ENCODE peak calls at places on chromosomes 1 and 21, in ten cellular contexts. Q is stimulated activated CD8-positive, alpha-beta memory T cell treated with anti-CD3 and anti-CD28 coated beads, Interleukin-4, amount 100 ng/mL, for 24 hours; W is NCI-H2081; F is heart left ventricle; L is AG08396; P is PC-9; K is HAP-1; J is esophagus squamous epithelium; S is AG04449; Z is anterior cingulate cortex. H is an unnamed sample.

GRCh38 chr1:62407398-62408009 is 29.3 kb upstream of the USP1 start:
- DNase-seq in P (no peak), J (no peak), W (peak; percentile 36), L (peak; percentile 41), K (peak; percentile 54), Z (no peak), S (peak; percentile 12), F (no peak), Q (no peak), H (peak; percentile 48)

GRCh38 chr21:41507521-41508414 is at the start of gene TMPRSS2:
- DNase-seq in Q (no peak), J (no peak), S (no peak), K (no peak), Z (no peak), L (no peak), F (no peak), W (no peak), P (peak; percentile 55), H (no peak)

GRCh38 chr21:34771512-34772028 is 102.8 kb downstream of the CLIC6 start:
- DNase-seq in S (no peak), F (no peak), W (no peak), K (no peak), Z (no peak), L (no peak), Q (no peak), P (peak; percentile 82), J (no peak), H (no peak)

GRCh38 chr1:176866011-176866410 is 298.5 kb downstream of the ASTN1 start:
- DNase-seq in J (no peak), K (no peak), F (no peak), Q (no peak), P (no peak), S (no peak), Z (no peak), L (no peak), W (no peak), H (no peak)

GRCh38 chr1:99600782-99601181 is 45.1 kb upstream of the PALMD start:
- DNase-seq in J (no peak), P (no peak), Z (no peak), K (peak; percentile 11), S (no peak), F (no peak), Q (no peak), L (no peak), W (no peak), H (no peak)

GRCh38 chr21:16908087-16908486 is 604.8 kb upstream of the CXADR start:
- DNase-seq in J (no peak), F (no peak), K (no peak), P (peak; percentile 72), S (no peak), L (no peak), Q (no peak), W (no peak), Z (peak; percentile 7), H (peak; percentile 52)

GRCh38 chr21:15732290-15732995 is 2.7 kb downstream of the USP25 start:
- DNase-seq in Q (no peak), Z (no peak), W (peak; percentile 13), F (no peak), J (no peak), P (peak; percentile 72), K (peak; percentile 45), S (no peak), L (no peak), H (peak; percentile 28)

GRCh38 chr1:152630596-152630995 is 7.7 kb upstream of the LCE3A start:
- DNase-seq in J (no peak), Z (no peak), W (no peak), P (no peak), L (no peak), K (no peak), F (no peak), S (no peak), Q (no peak), H (no peak)

GRCh38 chr1:153669606-153670005 is 1.2 kb downstream of the ILF2 start:
- DNase-seq in K (no peak), Q (no peak), F (no peak), L (no peak), P (no peak), J (no peak), W (no peak), Z (no peak), S (no peak), H (no peak)

GRCh38 chr1:92822907-92823306 is 8.9 kb upstream of the RPL5 start:
- DNase-seq in J (no peak), S (no peak), P (peak; percentile 93), K (no peak), W (no peak), F (no peak), Z (no peak), Q (no peak), L (peak; percentile 50), H (no peak)

GRCh38 chr1:83692524-83693336 is 306.2 kb downstream of the TTLL7 start:
- DNase-seq in F (peak; percentile 5), Q (no peak), L (peak; percentile 9), S (no peak), K (peak; percentile 80), W (peak; percentile 69), P (peak; percentile 30), J (no peak), Z (peak; percentile 41), H (peak; percentile 27)

GRCh38 chr1:168410464-168410863 is 129.8 kb downstream of the TBX19 start:
- DNase-seq in L (no peak), S (no peak), J (no peak), Q (no peak), K (no peak), W (no peak), Z (no peak), P (no peak), F (no peak), H (no peak)

GRCh38 chr1:27527223-27527856 is 37.4 kb upstream of the WASF2 start:
- DNase-seq in J (no peak), L (peak; percentile 70), F (peak; percentile 74), Z (peak; percentile 37), W (peak; percentile 94), S (no peak), Q (no peak), K (no peak), P (no peak), H (no peak)

GRCh38 chr1:231337043-231337471 is 595 bp downstream of the EXOC8 start:
- DNase-seq in S (no peak), F (peak; percentile 29), K (no peak), L (no peak), P (no peak), W (no peak), Z (no peak), Q (no peak), J (no peak), H (peak; percentile 11)

GRCh38 chr1:10939654-10940450 is 72.6 kb upstream of the TARDBP start:
- DNase-seq in Z (no peak), S (no peak), L (no peak), W (no peak), P (no peak), F (no peak), Q (peak; percentile 40), K (no peak), J (no peak), H (no peak)

GRCh38 chr1:156648951-156649350 is 7.0 kb downstream of the BCAN start:
- DNase-seq in K (no peak), J (no peak), Q (no peak), P (peak; percentile 43), F (no peak), W (no peak), Z (no peak), L (no peak), S (no peak), H (no peak)

GRCh38 chr1:199688133-199688676 is 339.3 kb upstream of the NR5A2 start:
- DNase-seq in W (no peak), S (no peak), J (no peak), L (no peak), F (no peak), K (peak; percentile 34), Z (no peak), Q (no peak), P (no peak), H (no peak)

GRCh38 chr1:155983191-155984023 is 5.1 kb upstream of the ARHGEF2 start:
- DNase-seq in Z (no peak), L (peak; percentile 80), W (no peak), K (no peak), P (peak; percentile 62), S (peak; percentile 96), Q (no peak), F (peak; percentile 83), J (no peak), H (no peak)

GRCh38 chr1:227729881-227730629 is 5.0 kb downstream of the JMJD4 start:
- DNase-seq in Z (peak; percentile 13), J (no peak), W (no peak), K (peak; percentile 23), S (no peak), Q (no peak), L (peak; percentile 90), F (peak; percentile 23), P (no peak), H (peak; percentile 49)

GRCh38 chr21:42561742-42562141 is 48.1 kb downstream of the SLC37A1 start:
- DNase-seq in P (no peak), W (peak; percentile 80), Z (no peak), Q (no peak), J (no peak), S (no peak), L (no peak), F (no peak), K (no peak), H (no peak)

GRCh38 chr21:35352066-35352770 is 303.1 kb upstream of the RUNX1 start:
- DNase-seq in F (no peak), J (no peak), L (no peak), Q (no peak), K (no peak), W (no peak), Z (no peak), S (peak; percentile 71), P (no peak), H (no peak)

GRCh38 chr1:116105996-116106395 is 5.2 kb upstream of the MAB21L3 start:
- DNase-seq in S (no peak), Q (no peak), K (no peak), Z (no peak), F (no peak), W (no peak), J (no peak), P (no peak), L (no peak), H (no peak)

GRCh38 chr1:234135501-234135900 is 231.0 kb downstream of the SLC35F3 start:
- DNase-seq in W (peak; percentile 60), F (no peak), Q (no peak), L (no peak), P (no peak), K (no peak), S (no peak), Z (no peak), J (no peak), H (no peak)

GRCh38 chr21:38661296-38662223 is 144.2 kb upstream of the ETS2 start:
- DNase-seq in K (no peak), L (peak; percentile 83), F (peak; percentile 23), Q (no peak), P (no peak), Z (no peak), J (no peak), S (peak; percentile 24), W (no peak), H (no peak)

GRCh38 chr21:34926784-34927548 is 122.1 kb downstream of the RUNX1 start:
- DNase-seq in K (no peak), P (peak; percentile 41), J (no peak), L (no peak), W (no peak), F (no peak), Q (no peak), Z (no peak), S (no peak), H (no peak)

GRCh38 chr1:7493711-7494110 is 277.4 kb upstream of the VAMP3 start:
- DNase-seq in S (no peak), L (no peak), P (no peak), Q (no peak), J (no peak), Z (no peak), W (peak; percentile 69), K (no peak), F (no peak), H (no peak)

GRCh38 chr1:215833936-215834729 is 267.0 kb downstream of the KCTD3 start:
- DNase-seq in P (no peak), S (no peak), L (no peak), J (no peak), Q (no peak), Z (no peak), F (no peak), W (no peak), K (peak; percentile 69), H (no peak)

GRCh38 chr1:39214021-39214713 is 9.7 kb downstream of the MACF1 start:
- DNase-seq in W (no peak), Z (peak; percentile 74), K (no peak), L (no peak), J (no peak), Q (no peak), P (peak; percentile 85), S (no peak), F (peak; percentile 55), H (peak; percentile 92)